ENCODE peak calls at places on chromosome 10, in four cellular contexts. X, N, R and P are unnamed samples.

GRCh38 chr10:105751688-105752087 is 1110.6 kb downstream of the SORCS3 start:
- DNase-seq in N (no peak), R (no peak), X (no peak), P (no peak)

GRCh38 chr10:70835895-70836294 is 20.1 kb downstream of the SGPL1 start:
- DNase-seq in N (no peak), X (no peak), R (no peak), P (no peak)

GRCh38 chr10:79168231-79168630 is 99.5 kb downstream of the ZMIZ1 start:
- DNase-seq in N (no peak), X (no peak), R (no peak), P (no peak)

GRCh38 chr10:114541081-114541833 is 116.8 kb downstream of the ABLIM1 start:
- DNase-seq in X (no peak), R (peak; percentile 52), N (no peak), P (peak; percentile 86)

GRCh38 chr10:37741831-37742230 is 115.6 kb downstream of the ZNF248 start:
- DNase-seq in R (no peak), X (no peak), N (no peak), P (no peak)

GRCh38 chr10:114142018-114142417 is 32.0 kb downstream of the CCDC186 start:
- DNase-seq in N (no peak), R (no peak), X (no peak), P (no peak)

GRCh38 chr10:3782456-3783312 is 2.3 kb downstream of the KLF6 start:
- DNase-seq in X (no peak), R (peak; percentile 62), N (peak; percentile 87), P (peak; percentile 81)

GRCh38 chr10:70666960-70667798 is 5.1 kb upstream of the ADAMTS14 start:
- DNase-seq in X (no peak), N (no peak), R (no peak), P (no peak)

GRCh38 chr10:127347202-127347959 is 151.0 kb upstream of the INSYN2A start:
- DNase-seq in N (no peak), R (no peak), X (no peak), P (no peak)

GRCh38 chr10:27745719-27746363 is at the start of gene MKX:
- DNase-seq in N (peak; percentile 4), X (no peak), R (no peak), P (no peak)

GRCh38 chr10:80410578-80411145 is 2.3 kb downstream of the PRXL2A start:
- DNase-seq in X (no peak), R (no peak), N (no peak), P (no peak)
- H3K4me3 ChIP-seq in X (no peak overlapping the region), R (no peak overlapping the region), N (no peak overlapping the region), P (no peak overlapping the region)

DNA sequence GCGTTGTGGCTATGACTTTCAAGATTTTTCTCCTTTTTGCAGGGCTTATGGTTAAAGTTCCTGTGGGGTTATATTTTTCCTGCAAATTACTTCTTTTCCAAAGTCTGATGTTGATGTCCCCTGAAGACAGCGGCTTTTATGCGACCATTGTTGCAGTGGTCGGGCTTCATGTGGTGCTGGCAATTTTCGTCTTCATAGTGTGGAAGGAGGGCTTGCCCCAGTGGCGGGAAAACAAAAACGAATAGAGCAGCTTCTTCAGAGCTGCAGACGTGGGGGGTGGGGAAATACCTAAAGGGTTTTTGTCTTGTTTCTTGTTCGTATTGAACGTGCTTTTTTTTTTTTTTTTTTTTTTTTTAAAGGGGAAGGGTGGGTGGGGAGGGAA is 53.8 kb downstream of the MCMBP start:
- DNase-seq in N (no peak), R (no peak), X (no peak), P (no peak)
- H3K4me3 ChIP-seq in N (peak overlapping the region; percentile 67), R (no peak overlapping the region), X (peak overlapping the region; percentile 44), P (peak overlapping the region; percentile 38)

GRCh38 chr10:125164421-125164820 is 4.1 kb upstream of the CTBP2 start:
- DNase-seq in N (no peak), R (no peak), X (no peak), P (no peak)

GRCh38 chr10:125160856-125161569 is 650 bp upstream of the CTBP2 start:
- DNase-seq in X (no peak), R (no peak), N (peak; percentile 61), P (no peak)

GRCh38 chr10:125161570-125162139 is 1.3 kb upstream of the CTBP2 start:
- DNase-seq in R (no peak), N (no peak), X (no peak), P (no peak)

GRCh38 chr10:125163803-125164202 is 3.4 kb upstream of the CTBP2 start:
- DNase-seq in X (no peak), R (no peak), N (no peak), P (no peak)

DNA sequence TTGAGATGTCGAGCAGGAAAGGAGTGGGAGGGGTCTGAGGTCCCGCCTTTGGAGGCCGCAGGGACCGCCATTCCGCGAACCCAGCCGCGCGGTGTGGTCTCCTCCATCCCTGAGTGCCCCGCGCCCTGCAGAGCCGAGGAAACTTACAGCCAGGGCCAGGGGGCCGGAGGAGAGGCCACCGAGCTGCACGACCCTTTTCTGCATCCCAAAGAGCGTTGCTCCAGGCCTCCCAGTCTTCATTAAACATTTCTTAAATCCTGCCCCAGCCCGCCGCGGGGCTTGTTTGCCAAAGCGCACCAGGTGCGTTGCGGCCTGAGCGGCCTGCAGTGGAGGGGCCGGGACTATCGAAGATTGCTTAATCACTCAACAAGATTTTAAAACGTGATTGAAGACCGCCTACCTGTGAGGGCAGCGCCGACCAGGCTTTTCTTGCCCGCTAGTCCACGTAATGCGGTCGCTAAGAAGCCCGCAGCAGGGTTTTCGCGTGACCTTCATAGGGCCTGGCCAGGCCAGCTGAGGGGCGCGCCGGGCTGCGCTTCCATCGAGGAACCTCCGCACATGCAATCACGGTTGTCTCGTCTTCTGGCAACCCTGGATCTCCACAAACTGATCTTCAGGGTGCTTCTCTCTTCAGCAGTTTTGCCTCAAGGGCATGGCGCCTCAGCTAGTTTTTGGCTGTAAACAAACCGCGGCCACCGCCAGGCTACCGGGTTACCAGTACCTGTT is 2.0 kb upstream of the CTBP2 start:
- DNase-seq in X (no peak), R (no peak), N (peak; percentile 87), P (no peak)
- H3K4me3 ChIP-seq in X (peak overlapping the region; percentile 82), R (no peak overlapping the region), N (peak overlapping the region; percentile 80), P (peak overlapping the region; percentile 73)

DNA sequence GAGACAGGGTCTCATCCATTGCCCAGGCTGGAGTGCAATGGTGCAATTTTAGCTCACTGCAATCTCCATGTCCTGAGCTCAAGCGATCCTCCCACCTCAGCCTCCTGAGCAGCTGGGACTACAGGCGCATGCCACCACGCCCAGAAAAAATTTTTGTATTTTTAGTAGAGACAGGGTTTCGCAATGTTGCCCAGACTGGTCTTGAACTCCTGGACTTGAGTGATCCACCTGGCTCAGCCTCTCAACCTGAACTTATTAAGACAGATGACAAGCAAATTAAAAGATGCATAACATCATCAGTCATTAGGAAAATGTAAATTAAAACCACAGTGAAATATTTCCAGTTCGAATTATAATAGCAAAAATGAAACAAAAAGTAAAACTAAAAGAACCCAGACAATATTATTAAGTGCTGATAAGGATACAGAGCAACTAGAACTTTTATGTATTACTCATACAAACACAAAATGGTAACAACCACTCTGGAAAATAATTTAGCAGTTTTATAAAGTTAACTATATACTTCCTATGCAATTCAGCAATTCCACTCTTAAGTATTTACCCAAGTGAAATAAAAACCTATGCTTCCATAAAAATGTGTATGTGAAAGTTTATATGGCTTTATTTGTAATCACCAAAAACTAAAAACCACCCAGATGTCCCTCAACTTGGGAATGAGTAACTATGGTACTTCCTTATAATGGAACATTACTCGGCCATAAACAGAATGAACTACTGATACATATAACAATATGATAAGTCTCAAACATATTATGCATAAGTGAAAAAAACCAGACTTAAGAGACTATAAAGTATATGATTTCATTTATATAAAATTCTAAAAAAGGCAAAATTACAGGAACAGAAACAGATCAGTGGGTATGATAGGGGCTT is 15.3 kb downstream of the ZFAND4 start:
- DNase-seq in R (no peak), X (no peak), N (no peak), P (no peak)
- H3K4me3 ChIP-seq in R (no peak overlapping the region), X (no peak overlapping the region), N (no peak overlapping the region), P (no peak overlapping the region)